ENCODE peak calls at places on chromosomes 6 and 20, in six cellular contexts. N is A549; J is GM13976; Q is HFF-Myc; C is GM10248; G is CD8-positive, alpha-beta T cell. X is an unnamed sample.

GRCh38 chr6:166437661-166438060 is 54.9 kb upstream of the MPC1 start:
- DNase-seq in C (no peak), N (no peak), Q (no peak), J (no peak), G (no peak), X (no peak)

GRCh38 chr6:116764557-116764960 is 960 bp downstream of the FAM162B start:
- DNase-seq in J (peak; percentile 31), C (no peak), G (no peak), N (no peak), Q (no peak), X (no peak)

GRCh38 chr6:8506123-8506522 is 70.8 kb upstream of the SLC35B3 start:
- DNase-seq in G (no peak), J (no peak), Q (no peak), N (no peak), C (no peak), X (no peak)

GRCh38 chr6:54327631-54328030 is 19.4 kb downstream of the TINAG start:
- DNase-seq in G (no peak), C (no peak), N (no peak), Q (no peak), J (no peak), X (no peak)

GRCh38 chr20:61933481-61933950 is 132.2 kb downstream of the TAF4 start:
- DNase-seq in Q (no peak), J (no peak), G (no peak), N (no peak), C (no peak), X (no peak)

GRCh38 chr20:20864346-20865096 is 152.1 kb upstream of the RALGAPA2 start:
- DNase-seq in C (no peak), J (no peak), Q (no peak), G (no peak), N (peak; percentile 40), X (no peak)

GRCh38 chr6:145731432-145731831 is 3.9 kb downstream of the EPM2A start:
- DNase-seq in C (no peak), Q (no peak), N (no peak), J (no peak), G (peak; percentile 22), X (no peak)

GRCh38 chr6:16800942-16801341 is 39.7 kb upstream of the ATXN1 start:
- DNase-seq in J (no peak), C (no peak), G (no peak), N (no peak), Q (no peak), X (no peak)

GRCh38 chr20:363319-364078 is 16.6 kb downstream of the NRSN2 start:
- DNase-seq in Q (no peak), G (no peak), C (no peak), N (no peak), J (no peak), X (no peak)

GRCh38 chr20:12051206-12052163 is 133.8 kb downstream of the BTBD3 start:
- DNase-seq in N (no peak), C (no peak), Q (no peak), G (no peak), J (no peak), X (no peak)

GRCh38 chr20:50613438-50614169 is 77.7 kb downstream of the RIPOR3 start:
- DNase-seq in N (no peak), C (no peak), Q (no peak), J (no peak), G (no peak), X (no peak)

GRCh38 chr20:50621068-50621467 is 70.3 kb downstream of the RIPOR3 start:
- DNase-seq in N (no peak), C (no peak), G (no peak), J (no peak), Q (no peak), X (no peak)

GRCh38 chr20:50615407-50615806 is 75.9 kb downstream of the RIPOR3 start:
- DNase-seq in N (no peak), Q (no peak), C (no peak), G (no peak), J (no peak), X (no peak)

GRCh38 chr20:50617022-50617421 is 74.3 kb downstream of the RIPOR3 start:
- DNase-seq in J (no peak), G (no peak), N (no peak), Q (no peak), C (no peak), X (no peak)

GRCh38 chr20:50618537-50618936 is 72.8 kb downstream of the RIPOR3 start:
- DNase-seq in G (no peak), Q (no peak), J (no peak), C (no peak), N (no peak), X (no peak)
- TF ChIP-seq CTCF in G (no peak), Q (no peak), J (no peak), C (no peak), N (no peak), X (no peak)

DNA sequence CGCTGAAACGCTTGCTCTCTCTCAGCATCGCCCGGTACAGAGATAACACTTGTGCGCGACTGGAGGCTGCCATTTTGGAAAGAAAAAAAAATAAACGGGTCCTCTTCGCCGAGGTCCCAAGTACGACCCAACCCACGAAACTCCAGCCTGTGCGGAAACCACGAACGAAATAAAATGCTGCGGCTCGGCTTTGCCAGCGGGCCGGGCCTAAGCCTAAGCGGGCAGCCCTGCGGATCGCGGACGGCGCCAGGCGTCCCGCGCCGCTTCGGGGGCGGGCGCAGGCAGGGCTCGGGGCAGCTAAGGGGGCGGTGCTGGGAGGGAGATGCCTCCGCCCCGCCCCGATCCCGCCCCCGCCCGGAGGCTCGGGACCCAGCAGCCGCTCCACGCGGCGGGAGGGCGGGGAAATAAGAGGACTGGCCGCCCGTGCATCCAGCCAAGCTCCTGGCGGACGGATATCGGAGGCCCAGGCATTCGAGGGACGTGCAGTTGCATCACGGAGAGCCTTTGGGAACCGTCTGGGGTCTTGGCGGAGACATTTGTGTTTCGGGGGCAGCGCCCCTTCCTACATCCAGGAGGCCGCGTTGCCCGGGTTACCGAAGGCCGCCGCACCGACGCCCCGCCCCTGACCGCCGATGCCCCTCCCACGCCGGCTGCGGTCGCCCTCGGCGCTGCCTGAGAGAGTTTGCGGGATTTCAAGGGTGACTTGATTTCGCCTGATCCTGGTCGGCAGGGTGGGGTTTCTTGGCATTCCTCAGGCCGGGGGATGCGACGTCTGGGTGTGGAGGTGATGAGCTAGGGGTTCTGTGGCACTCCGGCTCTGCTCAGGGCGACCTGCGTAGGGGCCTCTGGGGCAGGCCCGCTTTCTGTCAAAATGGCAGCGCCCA is at the start of the genes FARS2 and LYRM4:
- DNase-seq in C (peak; percentile 91), G (peak; percentile 92), Q (peak; percentile 52), J (peak; percentile 95), N (peak; percentile 50), X (peak; percentile 87)
- TF ChIP-seq CTCF in C (no peak), G (no peak), Q (no peak), J (peak; percentile 12), N (no peak), X (no peak)

GRCh38 chr6:157527471-157527907 is 146.5 kb downstream of the ZDHHC14 start:
- DNase-seq in G (no peak), N (no peak), C (peak; percentile 47), J (peak; percentile 62), Q (no peak), X (no peak)
- TF ChIP-seq CTCF in G (no peak), N (no peak), C (no peak), J (no peak), Q (no peak), X (no peak)

DNA sequence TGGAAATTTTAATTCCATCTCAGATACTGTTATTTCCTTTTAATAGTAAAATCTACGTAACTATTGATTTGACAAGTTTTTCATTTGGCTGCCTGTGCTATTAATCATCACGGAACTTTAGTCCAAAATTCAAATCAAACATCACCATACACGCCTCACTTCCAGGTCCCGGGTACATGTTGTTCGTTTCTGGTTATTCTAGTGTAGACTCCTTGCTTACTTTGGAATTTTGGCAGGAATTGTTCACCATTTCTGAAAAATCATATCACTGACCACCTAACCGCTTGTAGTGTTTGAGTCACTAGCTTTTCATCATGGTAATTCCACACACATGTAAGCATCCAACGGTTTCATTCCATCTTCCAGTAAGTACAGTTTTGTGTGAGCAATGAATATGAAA is 98.0 kb upstream of the NHSL1 start:
- DNase-seq in C (no peak), N (no peak), J (no peak), G (no peak), Q (no peak), X (no peak)
- TF ChIP-seq CTCF in C (no peak), N (no peak), J (no peak), G (no peak), Q (no peak), X (no peak)

GRCh38 chr6:122405417-122405816 is 6.0 kb downstream of the HSF2 start:
- DNase-seq in G (no peak), N (no peak), Q (peak; percentile 6), J (no peak), C (no peak), X (no peak)
- TF ChIP-seq CTCF in G (no peak), N (no peak), Q (no peak), J (no peak), C (no peak), X (peak; percentile 39)

X was measured in endothelial cell.